ENCODE peak calls at places on chromosomes 12 and 14, in eight cellular contexts. X is amniotic stem cell, D is ELR, T is cardiac fibroblast, Z is mammary epithelial cell, E is heart left ventricle, M is iPS-NIHi11, O is GM20000. I is an unnamed sample.

GRCh38 chr14:34662558-34663088 is 32.7 kb upstream of the SNX6 start:
- DNase-seq in M (no peak), T (peak; percentile 13), Z (peak; percentile 14), D (no peak), X (no peak), O (no peak), E (no peak), I (no peak)

GRCh38 chr14:92373336-92373735 is 50.4 kb downstream of the SLC24A4 start:
- DNase-seq in D (no peak), E (no peak), O (no peak), X (no peak), Z (no peak), T (no peak), M (no peak), I (no peak)

GRCh38 chr12:104436790-104437189 is 20.0 kb upstream of the CHST11 start:
- DNase-seq in X (no peak), D (no peak), Z (no peak), M (no peak), T (no peak), E (no peak), O (no peak), I (no peak)

GRCh38 chr14:104536942-104537612 is 42.5 kb upstream of the C14orf180 start:
- DNase-seq in X (no peak), M (no peak), D (peak; percentile 52), Z (peak; percentile 79), O (no peak), E (no peak), T (peak; percentile 45), I (no peak)

GRCh38 chr14:100054553-100055075 is 10.6 kb upstream of the EVL start:
- DNase-seq in M (no peak), O (no peak), T (no peak), D (no peak), E (no peak), X (no peak), Z (no peak), I (no peak)

GRCh38 chr14:103520657-103521437 is 1.8 kb downstream of the CKB start:
- DNase-seq in M (peak; percentile 83), X (no peak), E (peak; percentile 81), T (peak; percentile 58), O (peak; percentile 87), Z (peak; percentile 46), D (peak; percentile 79), I (no peak)

GRCh38 chr14:68695326-68695768 is 97.5 kb downstream of the ZFP36L1 start:
- DNase-seq in X (peak; percentile 91), T (peak; percentile 98), D (peak; percentile 100), M (no peak), E (no peak), Z (peak; percentile 100), O (peak; percentile 88), I (no peak)

GRCh38 chr14:47270715-47271114 is 404.7 kb downstream of the MDGA2 start:
- DNase-seq in D (no peak), Z (no peak), T (no peak), X (no peak), M (no peak), E (no peak), O (no peak), I (no peak)

GRCh38 chr12:111605931-111606625 is 7.0 kb upstream of the ATXN2 start:
- DNase-seq in Z (no peak), X (no peak), E (no peak), D (no peak), M (no peak), O (no peak), T (no peak), I (no peak)

GRCh38 chr12:105109465-105110212 is 2.1 kb downstream of the WASHC4 start:
- DNase-seq in O (peak; percentile 51), M (no peak), X (no peak), T (peak; percentile 24), Z (no peak), D (peak; percentile 78), E (no peak), I (no peak)

GRCh38 chr12:127060933-127061332 is 1206.0 kb upstream of the TMEM132C start:
- DNase-seq in M (no peak), T (no peak), O (no peak), Z (no peak), X (no peak), E (no peak), D (no peak), I (no peak)

GRCh38 chr14:103581206-103581605 is 18.4 kb downstream of the COA8 start:
- DNase-seq in X (no peak), D (no peak), Z (no peak), E (no peak), M (no peak), O (no peak), T (no peak), I (no peak)

GRCh38 chr14:39396448-39396847 is 35.8 kb downstream of the FBXO33 start:
- DNase-seq in O (no peak), Z (peak; percentile 6), T (peak; percentile 17), X (no peak), M (no peak), E (no peak), D (peak; percentile 44), I (no peak)

GRCh38 chr12:106021516-106021915 is 117.2 kb downstream of the NUAK1 start:
- DNase-seq in X (no peak), D (no peak), E (no peak), T (peak; percentile 63), Z (no peak), M (no peak), O (no peak), I (no peak)

GRCh38 chr12:116881325-116881866 is at the start of gene HRK:
- DNase-seq in T (no peak), M (peak; percentile 80), O (no peak), D (no peak), X (no peak), E (peak; percentile 10), Z (no peak), I (no peak)

GRCh38 chr12:68303850-68304249 is 28.3 kb downstream of the MDM1 start:
- DNase-seq in E (no peak), M (no peak), D (no peak), X (no peak), Z (no peak), O (no peak), T (peak; percentile 65), I (no peak)

GRCh38 chr12:111446044-111446581 is 40.4 kb downstream of the SH2B3 start:
- DNase-seq in Z (no peak), X (no peak), O (no peak), T (peak; percentile 71), D (peak; percentile 40), M (peak; percentile 46), E (peak; percentile 59), I (no peak)

GRCh38 chr12:20181416-20181815 is 186.9 kb upstream of the PDE3A start:
- DNase-seq in D (no peak), X (no peak), T (no peak), M (no peak), Z (no peak), O (no peak), E (no peak), I (no peak)

GRCh38 chr12:70645494-70646317 is 8.5 kb upstream of the PTPRB start:
- DNase-seq in D (peak; percentile 97), E (peak; percentile 73), X (peak; percentile 39), T (peak; percentile 92), M (peak; percentile 63), Z (peak; percentile 87), O (no peak), I (no peak)

GRCh38 chr14:28661171-28661772 is 105.3 kb upstream of the FOXG1 start:
- DNase-seq in E (no peak), D (peak; percentile 90), M (peak; percentile 54), Z (peak; percentile 85), O (no peak), X (peak; percentile 73), T (peak; percentile 49), I (no peak)

GRCh38 chr12:132263061-132263360 is 66.4 kb downstream of the GALNT9 start:
- DNase-seq in M (no peak), Z (no peak), X (no peak), D (no peak), T (no peak), E (no peak), O (no peak), I (no peak)

GRCh38 chr14:36655054-36655381 is 6.6 kb upstream of the PAX9 start:
- DNase-seq in Z (no peak), X (no peak), O (no peak), E (no peak), D (no peak), T (no peak), M (no peak), I (no peak)

GRCh38 chr12:29516431-29516875 is 19.0 kb upstream of the OVCH1 start:
- DNase-seq in E (no peak), X (peak; percentile 8), O (no peak), Z (peak; percentile 53), T (peak; percentile 37), D (no peak), M (no peak), I (no peak)

GRCh38 chr14:59354666-59355065 is 110.5 kb downstream of the GPR135 start:
- DNase-seq in E (no peak), Z (peak; percentile 97), T (peak; percentile 43), D (peak; percentile 78), M (no peak), X (no peak), O (no peak), I (no peak)

GRCh38 chr14:76186318-76187027 is 34.8 kb downstream of the GPATCH2L start:
- DNase-seq in O (peak; percentile 30), D (no peak), X (no peak), E (no peak), M (no peak), Z (no peak), T (no peak), I (no peak)

GRCh38 chr12:68334136-68334535 is 2.0 kb upstream of the MDM1 start:
- DNase-seq in E (no peak), X (no peak), T (no peak), D (no peak), O (peak; percentile 18), M (no peak), Z (no peak), I (no peak)

GRCh38 chr14:84792722-84793410 is 737.1 kb upstream of the FLRT2 start:
- DNase-seq in O (no peak), M (no peak), D (no peak), Z (no peak), T (no peak), E (no peak), X (no peak), I (no peak)

GRCh38 chr12:89073027-89073398 is 279.3 kb downstream of the DUSP6 start:
- DNase-seq in X (peak; percentile 77), D (peak; percentile 68), E (no peak), O (no peak), Z (no peak), T (peak; percentile 64), M (no peak), I (no peak)

GRCh38 chr14:54881235-54881760 is 21.3 kb downstream of the GCH1 start:
- DNase-seq in D (peak; percentile 56), T (peak; percentile 69), X (no peak), M (no peak), Z (peak; percentile 68), O (peak; percentile 41), E (peak; percentile 24), I (no peak)

GRCh38 chr14:94021416-94022157 is 4.6 kb upstream of the OTUB2 start:
- DNase-seq in X (no peak), M (no peak), Z (no peak), E (no peak), D (no peak), O (no peak), T (no peak), I (no peak)

GRCh38 chr12:2311001-2311778 is 258.4 kb downstream of the CACNA1C start:
- DNase-seq in T (peak; percentile 41), X (peak; percentile 46), O (no peak), E (no peak), M (no peak), D (peak; percentile 26), Z (no peak), I (no peak)

GRCh38 chr14:71638523-71639196 is 293.6 kb upstream of the RGS6 start:
- DNase-seq in M (no peak), O (no peak), T (peak; percentile 24), E (no peak), Z (peak; percentile 10), X (peak; percentile 29), D (no peak), I (no peak)

GRCh38 chr12:58844161-58844560 is 76.1 kb downstream of the LRIG3 start:
- DNase-seq in M (no peak), D (no peak), O (no peak), T (no peak), Z (no peak), E (no peak), X (no peak), I (no peak)

I was measured in occipital lobe.